ENCODE peak calls at places on chromosomes 3 and 15, in four cellular contexts. Y is thyroid gland, R is NCI-H1417, T is HepG2. I is an unnamed sample.

GRCh38 chr3:120855665-120856437 is 52.2 kb upstream of the STXBP5L start:
- DNase-seq in Y (peak), T (no peak), R (no peak), I (no peak)

GRCh38 chr15:48855501-48856440 is 22.2 kb upstream of the EID1 start:
- DNase-seq in T (peak), R (peak), Y (peak), I (peak)

GRCh38 chr3:50971487-50971924 is 296.8 kb downstream of the DOCK3 start:
- DNase-seq in Y (peak), T (peak), R (peak), I (peak)

GRCh38 chr15:37181339-37181738 is 81.0 kb upstream of the MEIS2 start:
- DNase-seq in Y (no peak), T (no peak), R (no peak), I (no peak)

GRCh38 chr3:45640724-45641361 is 46.3 kb downstream of the LIMD1 start:
- DNase-seq in Y (peak), T (no peak), R (no peak), I (no peak)

GRCh38 chr3:10242182-10243065 is 5.8 kb upstream of the TATDN2 start:
- DNase-seq in T (no peak), R (no peak), Y (peak), I (no peak)

GRCh38 chr3:129162729-129163579 is 2.1 kb upstream of the ISY1 start:
- DNase-seq in T (peak), R (no peak), Y (no peak), I (peak)

GRCh38 chr15:80743189-80743833 is 35.9 kb upstream of the CEMIP start:
- DNase-seq in R (peak), T (peak), Y (no peak), I (no peak)